ENCODE peak calls at places on chromosomes 5 and 9, in seven cellular contexts. U, F, O, H, X, N and E are unnamed samples.

GRCh38 chr9:110186254-110186653 is 21.7 kb downstream of the C9orf152 start:
- DNase-seq in U (no peak), F (no peak), O (no peak), H (no peak), X (no peak), N (no peak), E (no peak)

GRCh38 chr9:107717608-107718314 is 228.2 kb upstream of the KLF4 start:
- DNase-seq in U (no peak), F (no peak), O (no peak), H (no peak), X (no peak), N (no peak), E (no peak)

GRCh38 chr9:99192786-99193465 is 28.8 kb downstream of the ALG2 start:
- DNase-seq in U (no peak), F (no peak), O (no peak), H (no peak), X (no peak), N (no peak), E (no peak)

GRCh38 chr9:114624656-114625055 is 13.6 kb downstream of the TMEM268 start:
- DNase-seq in U (no peak), F (no peak), O (no peak), H (no peak), X (no peak), N (no peak), E (no peak)

GRCh38 chr5:150131978-150132694 is 23.5 kb downstream of the PDGFRB start:
- DNase-seq in U (no peak), F (no peak), O (no peak), H (no peak), X (no peak), N (no peak), E (no peak)

GRCh38 chr9:129609486-129610192 is 11.3 kb downstream of the C9orf50 start:
- DNase-seq in U (no peak), F (no peak), O (no peak), H (peak), X (no peak), N (peak), E (peak)

GRCh38 chr9:136614372-136614922 is 48.3 kb upstream of the EGFL7 start:
- DNase-seq in U (no peak), F (no peak), O (no peak), H (no peak), X (no peak), N (no peak), E (no peak)

GRCh38 chr5:172175263-172175719 is 12.7 kb downstream of the STK10 start:
- DNase-seq in U (no peak), F (no peak), O (no peak), H (peak), X (no peak), N (peak), E (peak)

GRCh38 chr9:128149001-128149701 is at the start of gene LCN2:
- DNase-seq in U (peak), F (no peak), O (no peak), H (peak), X (no peak), N (peak), E (peak)

GRCh38 chr9:112271466-112272098 is 61.8 kb downstream of the PTBP3 start:
- DNase-seq in U (no peak), F (no peak), O (no peak), H (no peak), X (no peak), N (no peak), E (no peak)

GRCh38 chr9:13716620-13717019 is 437.1 kb upstream of the MPDZ start:
- DNase-seq in U (no peak), F (no peak), O (no peak), H (no peak), X (no peak), N (no peak), E (no peak)

GRCh38 chr5:181160144-181160754 is 12.9 kb downstream of the OR2V2 start:
- DNase-seq in U (no peak), F (peak), O (no peak), H (no peak), X (no peak), N (peak), E (peak)

GRCh38 chr9:79143211-79143610 is 428.6 kb upstream of the TLE4 start:
- DNase-seq in U (no peak), F (no peak), O (no peak), H (no peak), X (no peak), N (no peak), E (no peak)

GRCh38 chr9:70292253-70292652 is 33.5 kb downstream of the SMC5 start:
- DNase-seq in U (no peak), F (no peak), O (no peak), H (no peak), X (no peak), N (no peak), E (no peak)

GRCh38 chr5:7869474-7870136 is 657 bp downstream of the MTRR start:
- DNase-seq in U (no peak), F (no peak), O (no peak), H (no peak), X (no peak), N (no peak), E (no peak)

GRCh38 chr9:113380869-113381378 is 4.1 kb upstream of the HDHD3 start:
- DNase-seq in U (no peak), F (no peak), O (no peak), H (peak), X (no peak), N (no peak), E (no peak)

GRCh38 chr5:147464211-147464610 is 45.7 kb downstream of the DPYSL3 start:
- DNase-seq in U (no peak), F (no peak), O (no peak), H (peak), X (no peak), N (no peak), E (no peak)

GRCh38 chr5:151274666-151275065 is 21.7 kb downstream of the GM2A start:
- DNase-seq in U (no peak), F (no peak), O (no peak), H (no peak), X (no peak), N (no peak), E (no peak)

GRCh38 chr5:149425729-149426128 is 46.6 kb upstream of the IL17B start:
- DNase-seq in U (no peak), F (no peak), O (no peak), H (no peak), X (no peak), N (no peak), E (no peak)

GRCh38 chr9:76530458-76531100 is 71.6 kb downstream of the GCNT1 start:
- DNase-seq in U (no peak), F (no peak), O (no peak), H (no peak), X (no peak), N (no peak), E (no peak)

GRCh38 chr9:130073373-130073772 is 19.7 kb downstream of the GPR107 start:
- DNase-seq in U (no peak), F (no peak), O (no peak), H (no peak), X (no peak), N (no peak), E (no peak)

GRCh38 chr5:4083591-4084337 is 488.1 kb downstream of the IRX1 start:
- DNase-seq in U (no peak), F (no peak), O (no peak), H (no peak), X (no peak), N (no peak), E (no peak)

GRCh38 chr5:177442066-177442836 is 4.4 kb upstream of the PRR7 start:
- DNase-seq in U (no peak), F (no peak), O (no peak), H (no peak), X (no peak), N (no peak), E (peak)

GRCh38 chr9:33817327-33818166 is 587 bp downstream of the UBE2R2 start:
- DNase-seq in U (peak), F (peak), O (peak), H (peak), X (no peak), N (peak), E (peak)

GRCh38 chr5:7897014-7897600 is 28.2 kb downstream of the MTRR start:
- DNase-seq in U (no peak), F (no peak), O (peak), H (no peak), X (no peak), N (no peak), E (no peak)

GRCh38 chr5:149397530-149397929 is 18.4 kb upstream of the IL17B start:
- DNase-seq in U (no peak), F (no peak), O (no peak), H (no peak), X (no peak), N (no peak), E (no peak)

GRCh38 chr9:16023466-16023865 is 470.6 kb downstream of the CCDC171 start:
- DNase-seq in U (no peak), F (no peak), O (no peak), H (no peak), X (no peak), N (no peak), E (no peak)

GRCh38 chr9:72856985-72857631 is 95.7 kb downstream of the ALDH1A1 start:
- DNase-seq in U (no peak), F (no peak), O (peak), H (peak), X (no peak), N (peak), E (no peak)

GRCh38 chr5:14685757-14686156 is 21.2 kb downstream of the OTULIN start:
- DNase-seq in U (no peak), F (no peak), O (peak), H (no peak), X (no peak), N (no peak), E (no peak)

GRCh38 chr5:165805756-165806155 is 2300.3 kb downstream of the MAT2B start:
- DNase-seq in U (no peak), F (no peak), O (no peak), H (no peak), X (no peak), N (no peak), E (no peak)

GRCh38 chr5:149584106-149584505 is 2.8 kb downstream of the ARHGEF37 start:
- DNase-seq in U (no peak), F (no peak), O (no peak), H (no peak), X (no peak), N (no peak), E (no peak)

GRCh38 chr5:145484195-145484594 is 350.9 kb downstream of the PRELID2 start:
- DNase-seq in U (no peak), F (no peak), O (no peak), H (no peak), X (no peak), N (no peak), E (no peak)

GRCh38 chr5:87756951-87757350 is 344.2 kb upstream of the CCNH start:
- DNase-seq in U (no peak), F (no peak), O (no peak), H (no peak), X (no peak), N (no peak), E (no peak)

GRCh38 chr5:36728697-36729543 is 122.5 kb downstream of the SLC1A3 start:
- DNase-seq in U (no peak), F (no peak), O (no peak), H (no peak), X (peak), N (peak), E (no peak)

GRCh38 chr5:107618233-107618632 is 52.5 kb downstream of the EFNA5 start:
- DNase-seq in U (no peak), F (no peak), O (no peak), H (no peak), X (no peak), N (no peak), E (no peak)